ENCODE peak calls at places on chromosome 14, in five cellular contexts. One of them, this sample, is unnamed.

GRCh38 chr14:106556665-106557289 is 1030.4 kb downstream of the TMEM121 start:
- DNase-seq in neuronal stem cell: no peak
- DNase-seq in H1: no peak
- DNase-seq in trophoblast cell: peak; percentile 63
- DNase-seq in mesenchymal stem cell: no peak
- DNase-seq in this sample: no peak

GRCh38 chr14:27243360-27243759 is 645.5 kb upstream of the NOVA1 start:
- DNase-seq in trophoblast cell: no peak
- DNase-seq in mesenchymal stem cell: no peak
- DNase-seq in neuronal stem cell: no peak
- DNase-seq in H1: no peak
- DNase-seq in this sample: no peak

GRCh38 chr14:91858536-91859275 is 8.6 kb downstream of the TC2N start:
- DNase-seq in H1: no peak
- DNase-seq in neuronal stem cell: no peak
- DNase-seq in mesenchymal stem cell: peak; percentile 37
- DNase-seq in trophoblast cell: peak; percentile 15
- DNase-seq in this sample: no peak

GRCh38 chr14:54366726-54367707 is 29.8 kb upstream of the CDKN3 start:
- DNase-seq in trophoblast cell: peak; percentile 45
- DNase-seq in H1: no peak
- DNase-seq in neuronal stem cell: no peak
- DNase-seq in mesenchymal stem cell: peak; percentile 89
- DNase-seq in this sample: peak; percentile 79

GRCh38 chr14:71361335-71361734 is 454.1 kb downstream of the PCNX1 start:
- DNase-seq in neuronal stem cell: no peak
- DNase-seq in trophoblast cell: peak; percentile 16
- DNase-seq in H1: no peak
- DNase-seq in mesenchymal stem cell: peak; percentile 41
- DNase-seq in this sample: no peak

GRCh38 chr14:102427642-102428041 is 64.9 kb downstream of the TECPR2 start:
- DNase-seq in H1: no peak
- DNase-seq in trophoblast cell: no peak
- DNase-seq in neuronal stem cell: no peak
- DNase-seq in mesenchymal stem cell: no peak
- DNase-seq in this sample: no peak

GRCh38 chr14:54902521-54903420 is at the start of gene GCH1:
- DNase-seq in neuronal stem cell: peak; percentile 72
- DNase-seq in mesenchymal stem cell: peak; percentile 79
- DNase-seq in H1: peak; percentile 25
- DNase-seq in trophoblast cell: peak; percentile 86
- DNase-seq in this sample: peak; percentile 86

GRCh38 chr14:59251811-59252771 is 63.6 kb downstream of the DAAM1 start:
- DNase-seq in trophoblast cell: peak; percentile 51
- DNase-seq in mesenchymal stem cell: peak; percentile 50
- DNase-seq in H1: no peak
- DNase-seq in neuronal stem cell: no peak
- DNase-seq in this sample: no peak

GRCh38 chr14:61472025-61472672 is 150.8 kb downstream of the PRKCH start:
- DNase-seq in neuronal stem cell: no peak
- DNase-seq in trophoblast cell: peak; percentile 98
- DNase-seq in mesenchymal stem cell: peak; percentile 97
- DNase-seq in H1: no peak
- DNase-seq in this sample: no peak

GRCh38 chr14:90647469-90647868 is 168.8 kb downstream of the TTC7B start:
- DNase-seq in H1: no peak
- DNase-seq in neuronal stem cell: no peak
- DNase-seq in trophoblast cell: no peak
- DNase-seq in mesenchymal stem cell: no peak
- DNase-seq in this sample: no peak

GRCh38 chr14:26389646-26390508 is 208.0 kb downstream of the NOVA1 start:
- DNase-seq in H1: no peak
- DNase-seq in mesenchymal stem cell: peak; percentile 12
- DNase-seq in neuronal stem cell: no peak
- DNase-seq in trophoblast cell: no peak
- DNase-seq in this sample: no peak

GRCh38 chr14:91394105-91395081 is 23.2 kb downstream of the CCDC88C start:
- DNase-seq in neuronal stem cell: no peak
- DNase-seq in mesenchymal stem cell: no peak
- DNase-seq in H1: no peak
- DNase-seq in trophoblast cell: no peak
- DNase-seq in this sample: no peak

GRCh38 chr14:106493962-106494823 is 967.8 kb downstream of the TMEM121 start:
- DNase-seq in trophoblast cell: no peak
- DNase-seq in mesenchymal stem cell: no peak
- DNase-seq in neuronal stem cell: no peak
- DNase-seq in H1: no peak
- DNase-seq in this sample: no peak

GRCh38 chr14:77086017-77086727 is 11.9 kb upstream of the CIPC start:
- DNase-seq in trophoblast cell: peak; percentile 97
- DNase-seq in neuronal stem cell: peak; percentile 40
- DNase-seq in H1: no peak
- DNase-seq in mesenchymal stem cell: peak; percentile 85
- DNase-seq in this sample: peak; percentile 60

GRCh38 chr14:77083082-77083481 is 15.0 kb upstream of the CIPC start:
- DNase-seq in H1: no peak
- DNase-seq in trophoblast cell: no peak
- DNase-seq in neuronal stem cell: no peak
- DNase-seq in mesenchymal stem cell: no peak
- DNase-seq in this sample: no peak

GRCh38 chr14:77086951-77087350 is 11.1 kb upstream of the CIPC start:
- DNase-seq in neuronal stem cell: no peak
- DNase-seq in trophoblast cell: peak; percentile 85
- DNase-seq in H1: no peak
- DNase-seq in mesenchymal stem cell: no peak
- DNase-seq in this sample: no peak

GRCh38 chr14:77085538-77085937 is 12.5 kb upstream of the CIPC start:
- DNase-seq in mesenchymal stem cell: peak; percentile 50
- DNase-seq in trophoblast cell: peak; percentile 89
- DNase-seq in neuronal stem cell: peak; percentile 73
- DNase-seq in H1: no peak
- DNase-seq in this sample: no peak

GRCh38 chr14:77084991-77085390 is 13.1 kb upstream of the CIPC start:
- DNase-seq in neuronal stem cell: peak; percentile 29
- DNase-seq in trophoblast cell: no peak
- DNase-seq in H1: no peak
- DNase-seq in mesenchymal stem cell: no peak
- DNase-seq in this sample: no peak
- H2BK12ac ChIP-seq in neuronal stem cell: peak overlapping the region; percentile 77
- H2BK12ac ChIP-seq in trophoblast cell: peak overlapping the region; percentile 81
- H2BK12ac ChIP-seq in H1: peak overlapping the region; percentile 84
- H2BK12ac ChIP-seq in mesenchymal stem cell: no peak overlapping the region
- H2BK12ac ChIP-seq in this sample: peak overlapping the region; percentile 98

GRCh38 chr14:76901171-76902055 is 75.2 kb downstream of the LRRC74A start:
- DNase-seq in H1: no peak
- DNase-seq in neuronal stem cell: no peak
- DNase-seq in trophoblast cell: no peak
- DNase-seq in mesenchymal stem cell: no peak
- DNase-seq in this sample: no peak
- H3K4ac ChIP-seq in H1: no peak overlapping the region
- H3K4ac ChIP-seq in neuronal stem cell: no peak overlapping the region
- H3K4ac ChIP-seq in trophoblast cell: no peak overlapping the region
- H3K4ac ChIP-seq in mesenchymal stem cell: no peak overlapping the region
- H3K4ac ChIP-seq in this sample: no peak overlapping the region

GRCh38 chr14:38138581-38139138 is 69.0 kb upstream of the SSTR1 start:
- DNase-seq in neuronal stem cell: no peak
- DNase-seq in H1: no peak
- DNase-seq in mesenchymal stem cell: peak; percentile 17
- DNase-seq in trophoblast cell: no peak
- DNase-seq in this sample: no peak
- H3K23ac ChIP-seq in neuronal stem cell: no peak overlapping the region
- H3K23ac ChIP-seq in H1: no peak overlapping the region
- H3K23ac ChIP-seq in mesenchymal stem cell: no peak overlapping the region
- H3K23ac ChIP-seq in trophoblast cell: no peak overlapping the region
- H3K23ac ChIP-seq in this sample: no peak overlapping the region

DNA sequence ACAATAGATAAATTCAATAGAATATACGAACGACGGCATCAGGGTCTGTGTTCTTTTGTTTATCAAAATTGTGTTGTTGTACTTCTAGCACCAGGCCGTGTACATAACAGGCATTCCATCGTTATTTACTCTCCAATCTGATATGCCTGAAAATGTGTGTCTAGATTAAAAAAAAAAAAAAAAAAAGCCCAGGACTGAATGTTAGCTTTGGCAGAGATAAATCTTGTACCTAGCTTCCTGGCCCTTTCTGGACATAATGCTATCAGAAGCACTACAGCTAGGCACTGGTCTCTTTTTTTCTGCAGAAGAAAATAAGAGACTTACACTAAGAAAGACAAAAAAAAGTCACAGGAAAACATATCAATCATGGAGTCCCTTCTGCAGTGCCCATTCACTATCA is 37.0 kb downstream of the CDKL1 start:
- DNase-seq in neuronal stem cell: no peak
- DNase-seq in trophoblast cell: no peak
- DNase-seq in H1: no peak
- DNase-seq in mesenchymal stem cell: no peak
- DNase-seq in this sample: no peak
- H2BK12ac ChIP-seq in neuronal stem cell: no peak overlapping the region
- H2BK12ac ChIP-seq in trophoblast cell: no peak overlapping the region
- H2BK12ac ChIP-seq in H1: no peak overlapping the region
- H2BK12ac ChIP-seq in mesenchymal stem cell: no peak overlapping the region
- H2BK12ac ChIP-seq in this sample: no peak overlapping the region